ENCODE peak calls at places on chromosomes 13 and 19, in nine cellular contexts. One of them, this sample, is unnamed.
A peak's percentile ranks its signal among the peaks of the same experiment; 100 is the strongest.

GRCh38 chr13:88643233-88643632 is 972.1 kb downstream of the SLITRK5 start:
- DNase-seq in iris pigment epithelial cell: no peak
- DNase-seq in type B pancreatic cell: no peak
- DNase-seq in OCI-LY7: no peak
- DNase-seq in heart right ventricle: no peak
- DNase-seq in hypothalamus: no peak
- DNase-seq in A549: no peak
- DNase-seq in hepatic stellate cell: no peak
- DNase-seq in frontal cortex: no peak
- DNase-seq in this sample: no peak

GRCh38 chr13:25973085-25973484 is 78.7 kb downstream of the SHISA2 start:
- DNase-seq in A549: no peak
- DNase-seq in iris pigment epithelial cell: no peak
- DNase-seq in heart right ventricle: no peak
- DNase-seq in hypothalamus: no peak
- DNase-seq in OCI-LY7: no peak
- DNase-seq in hepatic stellate cell: no peak
- DNase-seq in type B pancreatic cell: no peak
- DNase-seq in frontal cortex: no peak
- DNase-seq in this sample: no peak

GRCh38 chr13:51287758-51288157 is 51.7 kb upstream of the SERPINE3 start:
- DNase-seq in hypothalamus: no peak
- DNase-seq in OCI-LY7: no peak
- DNase-seq in heart right ventricle: no peak
- DNase-seq in type B pancreatic cell: no peak
- DNase-seq in A549: no peak
- DNase-seq in iris pigment epithelial cell: no peak
- DNase-seq in frontal cortex: no peak
- DNase-seq in hepatic stellate cell: no peak
- DNase-seq in this sample: no peak

GRCh38 chr13:31054632-31055031 is 107.1 kb downstream of the HSPH1 start:
- DNase-seq in iris pigment epithelial cell: no peak
- DNase-seq in type B pancreatic cell: no peak
- DNase-seq in OCI-LY7: no peak
- DNase-seq in hepatic stellate cell: no peak
- DNase-seq in A549: no peak
- DNase-seq in heart right ventricle: no peak
- DNase-seq in hypothalamus: no peak
- DNase-seq in frontal cortex: no peak
- DNase-seq in this sample: no peak

GRCh38 chr19:58440556-58440955 is 603 bp upstream of the ZNF132 start:
- DNase-seq in type B pancreatic cell: no peak
- DNase-seq in heart right ventricle: no peak
- DNase-seq in hepatic stellate cell: no peak
- DNase-seq in OCI-LY7: no peak
- DNase-seq in frontal cortex: no peak
- DNase-seq in A549: no peak
- DNase-seq in hypothalamus: no peak
- DNase-seq in iris pigment epithelial cell: no peak
- DNase-seq in this sample: no peak

GRCh38 chr19:12278713-12279112 is 16.0 kb downstream of the ZNF44 start:
- DNase-seq in iris pigment epithelial cell: no peak
- DNase-seq in hepatic stellate cell: no peak
- DNase-seq in heart right ventricle: no peak
- DNase-seq in type B pancreatic cell: no peak
- DNase-seq in frontal cortex: no peak
- DNase-seq in OCI-LY7: no peak
- DNase-seq in hypothalamus: no peak
- DNase-seq in A549: no peak
- DNase-seq in this sample: no peak

GRCh38 chr13:62360609-62361008 is 945.0 kb upstream of the PCDH20 start:
- DNase-seq in heart right ventricle: no peak
- DNase-seq in A549: no peak
- DNase-seq in type B pancreatic cell: no peak
- DNase-seq in iris pigment epithelial cell: no peak
- DNase-seq in frontal cortex: no peak
- DNase-seq in OCI-LY7: no peak
- DNase-seq in hepatic stellate cell: no peak
- DNase-seq in hypothalamus: no peak
- DNase-seq in this sample: no peak

GRCh38 chr13:45436332-45436731 is 18.2 kb upstream of the SLC25A30 start:
- DNase-seq in A549: no peak
- DNase-seq in hypothalamus: no peak
- DNase-seq in type B pancreatic cell: no peak
- DNase-seq in heart right ventricle: no peak
- DNase-seq in hepatic stellate cell: no peak
- DNase-seq in OCI-LY7: no peak
- DNase-seq in iris pigment epithelial cell: no peak
- DNase-seq in frontal cortex: no peak
- DNase-seq in this sample: no peak

GRCh38 chr19:12779162-12779993 is 4.0 kb upstream of the HOOK2 start:
- DNase-seq in A549: peak; percentile 62
- DNase-seq in hypothalamus: no peak
- DNase-seq in hepatic stellate cell: peak; percentile 73
- DNase-seq in type B pancreatic cell: no peak
- DNase-seq in OCI-LY7: peak; percentile 23
- DNase-seq in iris pigment epithelial cell: peak; percentile 65
- DNase-seq in heart right ventricle: peak; percentile 64
- DNase-seq in frontal cortex: no peak
- DNase-seq in this sample: peak; percentile 56

GRCh38 chr19:50332264-50333038 is 3.3 kb upstream of the KCNC3 start:
- DNase-seq in type B pancreatic cell: no peak
- DNase-seq in OCI-LY7: no peak
- DNase-seq in hypothalamus: no peak
- DNase-seq in hepatic stellate cell: no peak
- DNase-seq in iris pigment epithelial cell: no peak
- DNase-seq in A549: no peak
- DNase-seq in heart right ventricle: no peak
- DNase-seq in frontal cortex: no peak
- DNase-seq in this sample: peak; percentile 69